ENCODE peak calls at places on chromosomes 16 and 17, in four cellular contexts. One of them, this sample, is unnamed. For H3K9me2, the result is how much of the 10 kb centered on the place peaks cover.

GRCh38 chr17:39122982-39123381 is 28.5 kb downstream of the PLXDC1 start:
- DNase-seq in PC-9: no peak
- DNase-seq in GM23338: no peak
- DNase-seq in MM.1S: no peak
- DNase-seq in this sample: no peak

GRCh38 chr17:27496501-27496943 is 40.3 kb downstream of the KSR1 start:
- DNase-seq in PC-9: no peak
- DNase-seq in GM23338: peak
- DNase-seq in MM.1S: no peak
- DNase-seq in this sample: peak

GRCh38 chr17:65584604-65585521 is 23.4 kb upstream of the AXIN2 start:
- DNase-seq in PC-9: no peak
- DNase-seq in GM23338: no peak
- DNase-seq in MM.1S: no peak
- DNase-seq in this sample: no peak

GRCh38 chr17:61947367-61948078 is 19.7 kb upstream of the INTS2 start:
- DNase-seq in PC-9: no peak
- DNase-seq in GM23338: no peak
- DNase-seq in MM.1S: no peak
- DNase-seq in this sample: no peak

GRCh38 chr16:12157510-12158093 is 181.1 kb downstream of the SNX29 start:
- DNase-seq in PC-9: peak
- DNase-seq in GM23338: peak
- DNase-seq in MM.1S: no peak
- DNase-seq in this sample: no peak

GRCh38 chr16:82062645-82063058 is 27.6 kb downstream of the HSD17B2 start:
- DNase-seq in PC-9: no peak
- DNase-seq in GM23338: no peak
- DNase-seq in MM.1S: no peak
- DNase-seq in this sample: peak

GRCh38 chr17:48486557-48486956 is 44.3 kb downstream of the HOXB1 start:
- DNase-seq in PC-9: no peak
- DNase-seq in GM23338: no peak
- DNase-seq in MM.1S: no peak
- DNase-seq in this sample: peak

GRCh38 chr16:528111-529011 is 849 bp downstream of the CAPN15 start:
- DNase-seq in PC-9: peak
- DNase-seq in GM23338: peak
- DNase-seq in MM.1S: peak
- DNase-seq in this sample: peak

GRCh38 chr17:36855459-36855858 is 81.8 kb upstream of the LHX1 start:
- DNase-seq in PC-9: no peak
- DNase-seq in GM23338: no peak
- DNase-seq in MM.1S: no peak
- DNase-seq in this sample: no peak

GRCh38 chr16:1512774-1513173 is 19.6 kb downstream of the TELO2 start:
- DNase-seq in PC-9: no peak
- DNase-seq in GM23338: no peak
- DNase-seq in MM.1S: no peak
- DNase-seq in this sample: no peak

GRCh38 chr17:70405492-70406220 is 236.3 kb downstream of the KCNJ2 start:
- DNase-seq in PC-9: no peak
- DNase-seq in GM23338: no peak
- DNase-seq in MM.1S: peak
- DNase-seq in this sample: peak

GRCh38 chr17:2853722-2854580 is 57.7 kb downstream of the RAP1GAP2 start:
- DNase-seq in PC-9: peak
- DNase-seq in GM23338: peak
- DNase-seq in MM.1S: no peak
- DNase-seq in this sample: peak

GRCh38 chr17:62965149-62965648 is 836 bp upstream of the TANC2 start:
- DNase-seq in PC-9: no peak
- DNase-seq in GM23338: peak
- DNase-seq in MM.1S: no peak
- DNase-seq in this sample: no peak

GRCh38 chr17:37106049-37106448 is 157.3 kb downstream of the AATF start:
- DNase-seq in PC-9: no peak
- DNase-seq in GM23338: peak
- DNase-seq in MM.1S: no peak
- DNase-seq in this sample: no peak

GRCh38 chr16:24409045-24409444 is 130.3 kb upstream of the RBBP6 start:
- DNase-seq in PC-9: no peak
- DNase-seq in GM23338: peak
- DNase-seq in MM.1S: no peak
- DNase-seq in this sample: no peak

GRCh38 chr16:50301626-50302471 is 35.5 kb downstream of the ADCY7 start:
- DNase-seq in PC-9: peak
- DNase-seq in GM23338: no peak
- DNase-seq in MM.1S: no peak
- DNase-seq in this sample: peak

GRCh38 chr17:77453613-77454559 is 313.1 kb downstream of the SEC14L1 start:
- DNase-seq in PC-9: no peak
- DNase-seq in GM23338: no peak
- DNase-seq in MM.1S: no peak
- DNase-seq in this sample: peak

GRCh38 chr17:31002047-31002446 is 31.2 kb downstream of the RNF135 start:
- DNase-seq in PC-9: no peak
- DNase-seq in GM23338: no peak
- DNase-seq in MM.1S: no peak
- DNase-seq in this sample: no peak

GRCh38 chr16:69417537-69418199 is 6.8 kb upstream of the CYB5B start:
- DNase-seq in PC-9: no peak
- DNase-seq in GM23338: peak
- DNase-seq in MM.1S: no peak
- DNase-seq in this sample: peak

GRCh38 chr17:48011405-48012150 is 26.0 kb downstream of the COPZ2 start:
- DNase-seq in PC-9: peak
- DNase-seq in GM23338: peak
- DNase-seq in MM.1S: peak
- DNase-seq in this sample: peak

GRCh38 chr17:66965801-66966528 is 1.5 kb downstream of the CACNG4 start:
- DNase-seq in PC-9: peak
- DNase-seq in GM23338: peak
- DNase-seq in MM.1S: peak
- DNase-seq in this sample: peak

GRCh38 chr17:7133424-7133823 is 18.8 kb upstream of the ASGR2 start:
- DNase-seq in PC-9: peak
- DNase-seq in GM23338: peak
- DNase-seq in MM.1S: peak
- DNase-seq in this sample: peak

GRCh38 chr17:34703533-34703932 is 124.2 kb downstream of the TMEM132E start:
- DNase-seq in PC-9: peak
- DNase-seq in GM23338: peak
- DNase-seq in MM.1S: peak
- DNase-seq in this sample: peak

GRCh38 chr17:48629411-48629759 is 3.2 kb upstream of the HOXB9 start:
- DNase-seq in PC-9: no peak
- DNase-seq in GM23338: no peak
- DNase-seq in MM.1S: no peak
- DNase-seq in this sample: no peak

GRCh38 chr17:29037739-29038465 is 5.0 kb upstream of the PIPOX start:
- DNase-seq in PC-9: no peak
- DNase-seq in GM23338: no peak
- DNase-seq in MM.1S: no peak
- DNase-seq in this sample: no peak

GRCh38 chr17:29038511-29039300 is 4.2 kb upstream of the PIPOX start:
- DNase-seq in PC-9: no peak
- DNase-seq in GM23338: no peak
- DNase-seq in MM.1S: no peak
- DNase-seq in this sample: no peak

GRCh38 chr17:29039764-29040598 is 3.0 kb upstream of the PIPOX start:
- DNase-seq in PC-9: peak
- DNase-seq in GM23338: no peak
- DNase-seq in MM.1S: no peak
- DNase-seq in this sample: peak

GRCh38 chr17:29034510-29034909 is 8.4 kb upstream of the PIPOX start:
- DNase-seq in PC-9: no peak
- DNase-seq in GM23338: no peak
- DNase-seq in MM.1S: no peak
- DNase-seq in this sample: no peak

GRCh38 chr17:29036584-29036983 is 6.4 kb upstream of the PIPOX start:
- DNase-seq in PC-9: no peak
- DNase-seq in GM23338: no peak
- DNase-seq in MM.1S: no peak
- DNase-seq in this sample: no peak
- H3K4me2 ChIP-seq in PC-9: no peak
- H3K4me2 ChIP-seq in GM23338: no peak
- H3K4me2 ChIP-seq in MM.1S: no peak
- H3K4me2 ChIP-seq in this sample: no peak

GRCh38 chr16:81001330-81001729 is 5.4 kb downstream of the CMC2 start:
- DNase-seq in PC-9: no peak
- DNase-seq in GM23338: no peak
- DNase-seq in MM.1S: no peak
- DNase-seq in this sample: no peak

GRCh38 chr16:81004646-81005353 is 1.9 kb downstream of the CMC2 start:
- DNase-seq in PC-9: peak
- DNase-seq in GM23338: peak
- DNase-seq in MM.1S: peak
- DNase-seq in this sample: peak

GRCh38 chr16:81005644-81006471 is 827 bp downstream of the CMC2 start:
- DNase-seq in PC-9: no peak
- DNase-seq in GM23338: peak
- DNase-seq in MM.1S: peak
- DNase-seq in this sample: peak

GRCh38 chr16:81003064-81003463 is 3.6 kb downstream of the CMC2 start:
- DNase-seq in PC-9: no peak
- DNase-seq in GM23338: no peak
- DNase-seq in MM.1S: no peak
- DNase-seq in this sample: no peak

GRCh38 chr16:81003610-81004460 is 2.9 kb downstream of the CMC2 start:
- DNase-seq in PC-9: no peak
- DNase-seq in GM23338: no peak
- DNase-seq in MM.1S: peak
- DNase-seq in this sample: no peak
- H3K9me2 ChIP-seq in PC-9: under half
- H3K9me2 ChIP-seq in GM23338: under half
- H3K9me2 ChIP-seq in MM.1S: under half
- H3K9me2 ChIP-seq in this sample: under half

GRCh38 chr17:50149099-50149424 is 1.4 kb downstream of the PPP1R9B start:
- DNase-seq in PC-9: no peak
- DNase-seq in GM23338: no peak
- DNase-seq in MM.1S: no peak
- DNase-seq in this sample: no peak
- H2AFZ ChIP-seq in PC-9: peak
- H2AFZ ChIP-seq in GM23338: no peak
- H2AFZ ChIP-seq in MM.1S: peak
- H2AFZ ChIP-seq in this sample: no peak

DNA sequence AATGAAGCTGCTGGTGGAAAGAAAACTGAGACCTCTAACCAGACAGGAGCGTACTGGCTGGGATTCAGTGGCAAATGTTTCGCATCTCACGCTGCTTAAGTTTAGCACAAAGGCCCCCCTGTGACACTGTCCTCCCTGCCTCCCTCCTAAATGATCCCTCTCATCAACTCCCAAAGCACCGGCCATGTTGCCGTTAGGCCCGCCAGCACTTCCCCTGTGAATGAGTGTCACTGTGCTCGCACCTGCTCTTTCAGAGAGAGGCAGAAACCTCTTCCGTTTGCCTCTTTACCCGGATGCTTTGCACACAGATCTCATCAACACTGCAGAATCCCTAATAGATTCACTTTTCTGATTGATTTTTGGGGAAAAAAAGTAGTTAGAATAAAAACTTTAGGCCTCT is 26.5 kb downstream of the MBTPS1 start:
- DNase-seq in PC-9: no peak
- DNase-seq in GM23338: no peak
- DNase-seq in MM.1S: no peak
- DNase-seq in this sample: no peak
- H3K4me2 ChIP-seq in PC-9: no peak
- H3K4me2 ChIP-seq in GM23338: no peak
- H3K4me2 ChIP-seq in MM.1S: no peak
- H3K4me2 ChIP-seq in this sample: no peak

GRCh38 chr16:77571463-77571862 is 136.6 kb upstream of the ADAMTS18 start:
- DNase-seq in PC-9: no peak
- DNase-seq in GM23338: no peak
- DNase-seq in MM.1S: no peak
- DNase-seq in this sample: no peak

GRCh38 chr16:77579283-77579985 is 142.9 kb upstream of the NUDT7 start:
- DNase-seq in PC-9: no peak
- DNase-seq in GM23338: no peak
- DNase-seq in MM.1S: no peak
- DNase-seq in this sample: peak

GRCh38 chr16:77569406-77569805 is 134.6 kb upstream of the ADAMTS18 start:
- DNase-seq in PC-9: no peak
- DNase-seq in GM23338: no peak
- DNase-seq in MM.1S: no peak
- DNase-seq in this sample: no peak

GRCh38 chr16:77570574-77570973 is 135.7 kb upstream of the ADAMTS18 start:
- DNase-seq in PC-9: no peak
- DNase-seq in GM23338: no peak
- DNase-seq in MM.1S: no peak
- DNase-seq in this sample: no peak

DNA sequence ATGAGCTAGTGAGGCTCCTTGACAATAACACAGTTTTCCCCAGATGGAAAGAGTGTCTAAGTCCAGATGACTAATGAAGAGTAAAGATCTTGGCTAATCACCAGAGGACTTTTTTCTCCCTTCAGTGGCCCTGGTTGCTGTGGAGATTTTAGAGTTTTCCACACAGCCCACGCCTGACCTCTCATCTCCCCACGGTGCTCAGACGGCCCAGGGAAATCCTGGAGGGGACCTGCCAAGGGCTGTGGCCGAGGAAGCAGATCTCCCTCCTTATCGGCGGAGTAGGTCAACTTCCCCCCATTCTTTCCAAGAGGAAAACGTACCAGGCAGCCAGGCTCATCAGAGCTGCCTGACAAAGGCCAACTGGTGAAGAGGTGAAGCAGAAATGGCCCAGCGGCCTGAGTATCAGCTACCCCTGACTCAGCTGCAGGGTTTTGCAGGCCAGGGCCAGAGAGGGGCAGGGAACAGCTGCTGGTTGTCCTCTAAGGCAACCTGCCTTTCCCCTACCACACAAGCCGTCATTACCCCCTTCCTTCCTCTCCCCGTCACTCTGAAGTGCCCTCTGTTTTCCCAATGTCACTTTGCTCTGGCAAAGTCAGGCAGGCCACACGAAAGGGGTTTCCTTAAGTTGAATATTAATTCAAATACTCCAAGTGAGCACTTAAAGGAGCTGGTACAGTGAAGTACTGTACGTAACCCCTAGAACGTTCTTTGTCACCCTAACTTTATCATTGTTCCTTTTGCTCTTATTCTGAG is 140.2 kb upstream of the ADAMTS18 start:
- DNase-seq in PC-9: no peak
- DNase-seq in GM23338: no peak
- DNase-seq in MM.1S: no peak
- DNase-seq in this sample: peak
- H3K9me2 ChIP-seq in PC-9: under half
- H3K9me2 ChIP-seq in GM23338: under half
- H3K9me2 ChIP-seq in MM.1S: under half
- H3K9me2 ChIP-seq in this sample: under half

GRCh38 chr16:80652441-80652840 is 111.6 kb downstream of the DYNLRB2 start:
- DNase-seq in PC-9: no peak
- DNase-seq in GM23338: no peak
- DNase-seq in MM.1S: no peak
- DNase-seq in this sample: no peak
- H2AFZ ChIP-seq in PC-9: no peak
- H2AFZ ChIP-seq in GM23338: no peak
- H2AFZ ChIP-seq in MM.1S: no peak
- H2AFZ ChIP-seq in this sample: no peak